ENCODE peak calls at places on chromosome 15, in seven cellular contexts. F is lung; D is GM23248; Z is MM.1S; T is CD8-positive, alpha-beta T cell; U is OCI-LY7; W is ovary. C is an unnamed sample.

GRCh38 chr15:40877691-40878090 is 3.7 kb upstream of the RHOV start:
- DNase-seq in F (no peak), D (peak; percentile 12), Z (no peak), T (no peak), U (no peak), W (no peak), C (no peak)

GRCh38 chr15:57421540-57421939 is 45.2 kb downstream of the CGNL1 start:
- DNase-seq in F (no peak), D (peak; percentile 12), Z (no peak), T (no peak), U (no peak), W (no peak), C (no peak)

GRCh38 chr15:90451215-90451850 is 63.3 kb downstream of the IQGAP1 start:
- DNase-seq in F (no peak), D (peak; percentile 51), Z (no peak), T (no peak), U (no peak), W (no peak), C (no peak)

GRCh38 chr15:80710635-80711553 is 15.8 kb downstream of the ABHD17C start:
- DNase-seq in F (no peak), D (peak; percentile 42), Z (no peak), T (no peak), U (no peak), W (no peak), C (no peak)

GRCh38 chr15:66565731-66566130 is at the start of gene LCTL:
- DNase-seq in F (no peak), D (peak; percentile 44), Z (peak; percentile 33), T (no peak), U (no peak), W (no peak), C (no peak)

GRCh38 chr15:80242802-80243201 is 9.2 kb downstream of the CTXND1 start:
- DNase-seq in F (no peak), D (peak; percentile 12), Z (no peak), T (no peak), U (no peak), W (no peak), C (no peak)

GRCh38 chr15:82663186-82663600 is 16.0 kb upstream of the CPEB1 start:
- DNase-seq in F (no peak), D (peak; percentile 55), Z (peak; percentile 65), T (peak; percentile 19), U (peak; percentile 58), W (peak; percentile 67), C (peak; percentile 69)

GRCh38 chr15:66619152-66619903 is 53.5 kb upstream of the LCTL start:
- DNase-seq in F (peak; percentile 77), D (peak; percentile 92), Z (peak; percentile 61), T (no peak), U (peak; percentile 74), W (peak; percentile 77), C (peak; percentile 93)

GRCh38 chr15:99435761-99436346 is 129.9 kb upstream of the MEF2A start:
- DNase-seq in F (no peak), D (peak; percentile 38), Z (no peak), T (no peak), U (no peak), W (no peak), C (no peak)

GRCh38 chr15:52797625-52798501 is 7.7 kb upstream of the ONECUT1 start:
- DNase-seq in F (no peak), D (no peak), Z (no peak), T (no peak), U (no peak), W (no peak), C (no peak)

GRCh38 chr15:90036806-90037509 is 35.8 kb downstream of the ZNF710 start:
- DNase-seq in F (peak; percentile 74), D (no peak), Z (no peak), T (no peak), U (no peak), W (no peak), C (no peak)

GRCh38 chr15:98276018-98276417 is 315.5 kb downstream of the ARRDC4 start:
- DNase-seq in F (no peak), D (no peak), Z (no peak), T (no peak), U (no peak), W (no peak), C (no peak)

GRCh38 chr15:94234300-94234699 is 2.9 kb downstream of the MCTP2 start:
- DNase-seq in F (peak; percentile 42), D (no peak), Z (no peak), T (no peak), U (no peak), W (no peak), C (no peak)

GRCh38 chr15:69087581-69087980 is 72.9 kb upstream of the GLCE start:
- DNase-seq in F (no peak), D (no peak), Z (no peak), T (no peak), U (no peak), W (no peak), C (no peak)
- H3K4me1 ChIP-seq in F (no peaks in the 10 kb centered on the region), D (peaks cover under 1% of the 10 kb centered on the region), Z (no peaks in the 10 kb centered on the region), T (no peaks in the 10 kb centered on the region), U (no peaks in the 10 kb centered on the region), W (no peaks in the 10 kb centered on the region), C (peaks cover 9% of the 10 kb centered on the region)

GRCh38 chr15:41926184-41927056 is 32.6 kb upstream of the SPTBN5 start:
- DNase-seq in F (no peak), D (peak; percentile 65), Z (no peak), T (no peak), U (peak; percentile 31), W (no peak), C (no peak)

GRCh38 chr15:41927516-41927915 is 33.7 kb upstream of the SPTBN5 start:
- DNase-seq in F (no peak), D (no peak), Z (no peak), T (no peak), U (peak; percentile 42), W (no peak), C (no peak)

GRCh38 chr15:41923424-41923999 is 29.7 kb upstream of the SPTBN5 start:
- DNase-seq in F (no peak), D (peak; percentile 16), Z (no peak), T (no peak), U (no peak), W (no peak), C (no peak)

GRCh38 chr15:41922353-41922752 is 28.5 kb upstream of the SPTBN5 start:
- DNase-seq in F (no peak), D (no peak), Z (no peak), T (no peak), U (no peak), W (no peak), C (no peak)

GRCh38 chr15:41925209-41925608 is 31.4 kb upstream of the SPTBN5 start:
- DNase-seq in F (no peak), D (no peak), Z (no peak), T (no peak), U (no peak), W (no peak), C (no peak)
- H3K4me1 ChIP-seq in F (peaks cover 31% of the 10 kb centered on the region), D (peaks cover 21% of the 10 kb centered on the region), Z (no peaks in the 10 kb centered on the region), T (peaks cover 11% of the 10 kb centered on the region), U (peaks cover 38% of the 10 kb centered on the region), W (peaks cover 12% of the 10 kb centered on the region), C (peaks cover 36% of the 10 kb centered on the region)

GRCh38 chr15:29093696-29094343 is 175.8 kb downstream of the NSMCE3 start:
- DNase-seq in F (no peak), D (no peak), Z (no peak), T (no peak), U (no peak), W (no peak), C (no peak)
- H3K4me1 ChIP-seq in F (no peaks in the 10 kb centered on the region), D (no peaks in the 10 kb centered on the region), Z (no peaks in the 10 kb centered on the region), T (peaks cover 17% of the 10 kb centered on the region), U (no peaks in the 10 kb centered on the region), W (no peaks in the 10 kb centered on the region), C (no peaks in the 10 kb centered on the region)

DNA sequence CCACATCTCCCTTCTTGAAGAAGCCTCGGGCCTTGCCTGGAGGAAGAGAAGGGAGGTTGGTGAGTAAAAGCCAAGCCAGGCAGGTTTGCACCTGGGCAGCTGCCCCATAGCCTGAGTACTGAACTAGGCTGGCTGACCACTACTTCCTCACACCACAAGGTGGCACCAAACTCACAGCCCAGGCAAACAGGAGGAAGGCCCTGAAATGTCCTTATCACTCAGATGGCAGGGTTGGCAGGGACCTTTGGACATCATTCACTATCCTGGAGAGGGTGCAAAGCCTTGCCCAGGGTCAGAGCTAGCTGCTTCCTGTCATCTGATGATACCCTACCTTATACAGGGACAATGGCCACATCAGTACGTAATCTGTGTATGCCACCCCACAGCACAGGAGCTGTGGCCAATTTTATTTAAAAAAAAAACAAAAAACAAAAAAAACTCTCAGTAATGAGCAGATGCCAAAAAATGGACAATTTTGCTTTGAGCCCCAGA is 2.2 kb upstream of the GRAMD2A start:
- DNase-seq in F (peak; percentile 82), D (peak; percentile 74), Z (peak; percentile 66), T (peak; percentile 65), U (peak; percentile 72), W (peak; percentile 72), C (peak; percentile 81)
- H3K4me1 ChIP-seq in F (no peaks in the 10 kb centered on the region), D (peaks cover 20% of the 10 kb centered on the region), Z (peaks cover 32% of the 10 kb centered on the region), T (peaks cover 5% of the 10 kb centered on the region), U (peaks cover 10% of the 10 kb centered on the region), W (peaks cover 4% of the 10 kb centered on the region), C (peaks cover 22% of the 10 kb centered on the region)

GRCh38 chr15:71149645-71150557 is 34.6 kb downstream of the THSD4 start:
- DNase-seq in F (no peak), D (no peak), Z (no peak), T (no peak), U (no peak), W (no peak), C (peak; percentile 81)
- H3K4me1 ChIP-seq in F (peaks cover 7% of the 10 kb centered on the region), D (peaks cover 37% of the 10 kb centered on the region), Z (no peaks in the 10 kb centered on the region), T (no peaks in the 10 kb centered on the region), U (no peaks in the 10 kb centered on the region), W (peaks cover 3% of the 10 kb centered on the region), C (peaks cover 3% of the 10 kb centered on the region)

GRCh38 chr15:85411992-85412538 is 31.7 kb downstream of the AKAP13 start:
- DNase-seq in F (no peak), D (peak; percentile 68), Z (no peak), T (no peak), U (no peak), W (no peak), C (no peak)
- H3K4me1 ChIP-seq in F (peaks cover 32% of the 10 kb centered on the region), D (peaks cover 59% of the 10 kb centered on the region), Z (peaks cover 36% of the 10 kb centered on the region), T (peaks cover 36% of the 10 kb centered on the region), U (peaks cover 83% of the 10 kb centered on the region), W (peaks cover 3% of the 10 kb centered on the region), C (peaks cover 8% of the 10 kb centered on the region)

GRCh38 chr15:64749167-64749566 is 26.2 kb downstream of the RBPMS2 start:
- DNase-seq in F (no peak), D (peak; percentile 90), Z (no peak), T (no peak), U (no peak), W (no peak), C (no peak)

GRCh38 chr15:64749999-64750657 is 25.3 kb downstream of the RBPMS2 start:
- DNase-seq in F (no peak), D (peak; percentile 80), Z (no peak), T (no peak), U (no peak), W (no peak), C (peak; percentile 67)

GRCh38 chr15:64753419-64754185 is 21.8 kb downstream of the RBPMS2 start:
- DNase-seq in F (no peak), D (peak; percentile 40), Z (no peak), T (no peak), U (no peak), W (no peak), C (no peak)

GRCh38 chr15:64748251-64748650 is 27.1 kb downstream of the RBPMS2 start:
- DNase-seq in F (no peak), D (no peak), Z (no peak), T (no peak), U (no peak), W (no peak), C (no peak)

DNA sequence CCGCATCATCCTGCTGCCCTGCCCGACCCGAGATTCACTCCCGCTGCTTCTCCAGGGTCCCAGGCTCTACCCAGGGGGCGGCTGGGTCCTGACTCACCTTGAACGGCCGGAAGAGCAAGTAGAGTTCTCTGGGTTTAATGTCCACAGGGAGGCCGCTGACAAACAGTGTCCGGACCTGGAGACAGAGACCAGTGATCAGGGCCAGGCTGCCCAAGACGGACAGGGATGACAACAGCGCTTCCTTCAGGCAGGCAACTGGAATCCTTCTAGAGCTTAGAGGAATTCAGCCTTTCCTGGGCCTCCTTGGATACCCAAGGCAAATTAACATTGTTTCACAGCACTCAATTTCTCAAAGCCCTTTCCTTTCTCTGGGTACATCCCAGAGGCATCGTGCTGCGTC is 23.9 kb downstream of the RBPMS2 start:
- DNase-seq in F (no peak), D (no peak), Z (no peak), T (no peak), U (no peak), W (no peak), C (no peak)
- H3K4me1 ChIP-seq in F (peaks cover 7% of the 10 kb centered on the region), D (peaks cover 29% of the 10 kb centered on the region), Z (no peaks in the 10 kb centered on the region), T (no peaks in the 10 kb centered on the region), U (peaks cover 19% of the 10 kb centered on the region), W (peaks cover 3% of the 10 kb centered on the region), C (peaks cover 30% of the 10 kb centered on the region)

C was measured in right cardiac atrium.